ENCODE peak calls at places on chromosomes 11 and 22, in seven cellular contexts. R, E, F, Y, O, Z and S are unnamed samples. For H3K36me3 and H3K27me3, the result is how much of the 10 kb centered on the place peaks cover.

GRCh38 chr11:132450631-132451030 is 1080.2 kb downstream of the NTM start:
- DNase-seq in R (no peak), E (no peak), F (no peak), Y (no peak), O (no peak), Z (no peak), S (no peak)

GRCh38 chr11:57410287-57410686 is 16.6 kb downstream of the SLC43A3 start:
- DNase-seq in R (no peak), E (no peak), F (no peak), Y (no peak), O (no peak), Z (no peak), S (no peak)

GRCh38 chr11:27120211-27120610 is 79.6 kb downstream of the BBOX1 start:
- DNase-seq in R (no peak), E (no peak), F (no peak), Y (no peak), O (no peak), Z (no peak), S (no peak)

GRCh38 chr11:124643605-124644425 is 21.2 kb downstream of the TBRG1 start:
- DNase-seq in R (no peak), E (no peak), F (no peak), Y (no peak), O (peak), Z (no peak), S (no peak)

GRCh38 chr22:17830041-17830961 is 56.0 kb upstream of the BID start:
- DNase-seq in R (peak), E (peak), F (peak), Y (peak), O (no peak), Z (peak), S (peak)

GRCh38 chr11:7520981-7521487 is 7.2 kb downstream of the PPFIBP2 start:
- DNase-seq in R (no peak), E (no peak), F (peak), Y (no peak), O (no peak), Z (no peak), S (no peak)

GRCh38 chr11:1076061-1076665 is 1.5 kb downstream of the MUC2 start:
- DNase-seq in R (no peak), E (no peak), F (no peak), Y (no peak), O (no peak), Z (no peak), S (no peak)

GRCh38 chr11:43998308-43998707 is 49.5 kb upstream of the ACCSL start:
- DNase-seq in R (no peak), E (no peak), F (no peak), Y (no peak), O (no peak), Z (no peak), S (no peak)

GRCh38 chr11:12150831-12151382 is 40.5 kb downstream of the MICAL2 start:
- DNase-seq in R (no peak), E (no peak), F (no peak), Y (no peak), O (peak), Z (no peak), S (no peak)

GRCh38 chr11:121521145-121522042 is 68.6 kb upstream of the SORL1-AS1 start:
- DNase-seq in R (no peak), E (no peak), F (no peak), Y (no peak), O (no peak), Z (no peak), S (no peak)

GRCh38 chr22:27597703-27598444 is 203.7 kb downstream of the MN1 start:
- DNase-seq in R (no peak), E (peak), F (no peak), Y (no peak), O (no peak), Z (no peak), S (no peak)

GRCh38 chr22:47030881-47031627 is 268.6 kb downstream of the TBC1D22A start:
- DNase-seq in R (no peak), E (no peak), F (no peak), Y (no peak), O (no peak), Z (no peak), S (peak)

GRCh38 chr11:28318861-28319260 is 210.7 kb downstream of the METTL15 start:
- DNase-seq in R (no peak), E (no peak), F (no peak), Y (no peak), O (no peak), Z (no peak), S (no peak)

GRCh38 chr11:70424765-70425164 is 26.4 kb downstream of the CTTN start:
- DNase-seq in R (no peak), E (peak), F (no peak), Y (no peak), O (no peak), Z (no peak), S (no peak)

GRCh38 chr11:96272542-96273306 is 70.3 kb downstream of the MAML2 start:
- DNase-seq in R (peak), E (no peak), F (no peak), Y (no peak), O (no peak), Z (no peak), S (peak)

GRCh38 chr11:61042537-61042936 is 59.8 kb upstream of the CD5 start:
- DNase-seq in R (no peak), E (no peak), F (no peak), Y (no peak), O (no peak), Z (no peak), S (no peak)
- H3K36me3 ChIP-seq in R (under half), E (under half), F (under half), Y (under half), O (under half), Z (under half), S (under half)

DNA sequence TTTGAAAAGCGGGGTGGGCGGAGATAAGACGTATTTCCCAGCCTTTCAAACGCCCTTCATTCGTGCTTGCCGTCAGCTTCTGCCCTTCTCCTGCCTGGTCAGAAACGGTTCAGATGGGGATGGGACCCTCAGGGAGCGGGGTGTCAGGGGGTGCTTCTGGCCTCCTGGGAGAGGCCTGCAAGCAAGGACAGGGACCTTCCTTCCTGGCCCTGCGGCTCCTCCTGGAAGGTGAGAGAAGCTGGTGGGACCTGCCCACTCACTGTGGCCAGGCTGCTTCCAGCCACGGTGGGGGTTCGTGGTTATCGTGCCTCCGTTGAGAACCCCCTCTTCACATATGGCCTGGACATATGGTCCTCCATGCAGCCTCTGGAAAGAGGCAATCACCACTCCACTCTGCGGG is 104.6 kb downstream of the MPPED1 start:
- DNase-seq in R (no peak), E (no peak), F (no peak), Y (no peak), O (no peak), Z (no peak), S (no peak)
- H3K27me3 ChIP-seq in R (under half), E (under half), F (under half), Y (under half), O (under half), Z (half or more), S (under half)

GRCh38 chr11:65861165-65861505 is 902 bp downstream of the MUS81 start:
- DNase-seq in R (no peak), E (no peak), F (no peak), Y (no peak), O (no peak), Z (no peak), S (peak)
- H3K36me3 ChIP-seq in R (under half), E (under half), F (under half), Y (under half), O (under half), Z (under half), S (under half)

GRCh38 chr11:111245425-111245824 is at the start of gene POU2AF2:
- DNase-seq in R (no peak), E (no peak), F (no peak), Y (no peak), O (no peak), Z (no peak), S (no peak)
- H3K27me3 ChIP-seq in R (under half), E (under half), F (under half), Y (under half), O (under half), Z (under half), S (under half)

GRCh38 chr11:45511566-45511965 is 153.9 kb downstream of the CHST1 start:
- DNase-seq in R (no peak), E (no peak), F (no peak), Y (no peak), O (no peak), Z (no peak), S (no peak)
- H3K36me3 ChIP-seq in R (under half), E (under half), F (under half), Y (under half), O (under half), Z (under half), S (under half)